ENCODE peak calls at places on chromosome 6, in six cellular contexts. B is left ventricle myocardium inferior, A is esophagus squamous epithelium, Q is ascending aorta, O is heart right ventricle, L is left lung. H is an unnamed sample.
A peak's percentile ranks its signal among the peaks of the same experiment; 100 is the strongest.

GRCh38 chr6:6931047-6932025 is 176.4 kb upstream of the RREB1 start:
- DNase-seq in L (no peak), O (no peak), A (no peak), B (no peak), Q (no peak), H (no peak)

GRCh38 chr6:20722442-20722841 is 188.2 kb downstream of the CDKAL1 start:
- DNase-seq in Q (no peak), L (no peak), B (no peak), A (no peak), O (no peak), H (no peak)

GRCh38 chr6:170089937-170090335 is 200.9 kb downstream of the DLL1 start:
- DNase-seq in Q (no peak), L (peak; percentile 27), O (no peak), B (no peak), A (no peak), H (peak; percentile 45)

GRCh38 chr6:147738516-147739187 is 230.2 kb downstream of the SAMD5 start:
- DNase-seq in L (no peak), Q (no peak), O (no peak), A (no peak), B (no peak), H (peak; percentile 11)

GRCh38 chr6:14804001-14804401 is 441.9 kb upstream of the JARID2 start:
- DNase-seq in A (no peak), Q (no peak), O (no peak), L (no peak), B (no peak), H (no peak)

GRCh38 chr6:63805808-63806572 is 170.4 kb downstream of the PHF3 start:
- DNase-seq in B (no peak), L (no peak), Q (no peak), O (no peak), A (no peak), H (peak; percentile 96)

GRCh38 chr6:149890629-149891045 is 7.3 kb downstream of the RAET1E start:
- DNase-seq in B (no peak), Q (no peak), L (no peak), O (no peak), A (no peak), H (no peak)

GRCh38 chr6:163490826-163491577 is 76.5 kb downstream of the QKI start:
- DNase-seq in B (peak; percentile 70), Q (no peak), A (no peak), L (no peak), O (peak; percentile 40), H (peak; percentile 28)

GRCh38 chr6:79536615-79536968 is 638 bp downstream of the LCA5 start:
- DNase-seq in O (no peak), A (no peak), B (peak; percentile 55), Q (no peak), L (peak; percentile 51), H (peak; percentile 49)

GRCh38 chr6:79544939-79545450 is 7.8 kb upstream of the LCA5 start:
- DNase-seq in B (peak; percentile 56), A (no peak), L (peak; percentile 67), O (peak; percentile 44), Q (peak; percentile 48), H (peak; percentile 99)

GRCh38 chr6:170137911-170138910 is 152.7 kb downstream of the DLL1 start:
- DNase-seq in A (no peak), B (no peak), L (peak; percentile 26), O (no peak), Q (no peak), H (no peak)

GRCh38 chr6:163180874-163181541 is 233.5 kb upstream of the QKI start:
- DNase-seq in A (no peak), O (peak; percentile 82), B (peak; percentile 77), Q (peak; percentile 37), L (peak; percentile 69), H (peak; percentile 65)

GRCh38 chr6:48743738-48744137 is 632.7 kb upstream of the PTCHD4 start:
- DNase-seq in B (no peak), A (no peak), O (no peak), L (no peak), Q (no peak), H (no peak)

GRCh38 chr6:130945401-130945919 is 117.6 kb downstream of the EPB41L2 start:
- DNase-seq in B (no peak), L (no peak), Q (no peak), O (no peak), A (no peak), H (no peak)

GRCh38 chr6:137859025-137859424 is 8.0 kb upstream of the TNFAIP3 start:
- DNase-seq in B (no peak), A (no peak), L (no peak), O (no peak), Q (no peak), H (no peak)

GRCh38 chr6:122476131-122476530 is 4.5 kb upstream of the SERINC1 start:
- DNase-seq in A (no peak), B (no peak), O (no peak), L (no peak), Q (no peak), H (peak; percentile 40)

GRCh38 chr6:45854343-45854742 is 161.3 kb downstream of the CLIC5 start:
- DNase-seq in L (no peak), O (no peak), B (no peak), A (no peak), Q (no peak), H (no peak)

GRCh38 chr6:42038811-42039408 is 11.4 kb upstream of the TAF8 start:
- DNase-seq in O (no peak), B (no peak), Q (no peak), L (no peak), A (no peak), H (no peak)

GRCh38 chr6:139628220-139628619 is 253.8 kb upstream of the CITED2 start:
- DNase-seq in A (no peak), L (no peak), B (no peak), O (no peak), Q (no peak), H (no peak)

GRCh38 chr6:109793793-109794192 is 102.7 kb downstream of the FIG4 start:
- DNase-seq in L (no peak), Q (no peak), A (no peak), O (no peak), B (no peak), H (peak; percentile 99)

GRCh38 chr6:87628881-87629280 is 38.9 kb downstream of the ORC3 start:
- DNase-seq in Q (no peak), B (no peak), L (no peak), O (no peak), A (no peak), H (peak; percentile 32)

GRCh38 chr6:67790569-67790968 is 844.5 kb upstream of the ADGRB3 start:
- DNase-seq in B (no peak), L (no peak), Q (no peak), O (no peak), A (no peak), H (no peak)

GRCh38 chr6:26086214-26086613 is 1.0 kb upstream of the HFE start:
- DNase-seq in A (no peak), Q (no peak), L (no peak), O (no peak), B (no peak), H (no peak)

GRCh38 chr6:131372535-131372934 is 200.5 kb upstream of the ARG1 start:
- DNase-seq in B (no peak), Q (no peak), O (no peak), A (no peak), L (no peak), H (peak; percentile 79)

GRCh38 chr6:165652766-165653165 is 10.3 kb downstream of the PDE10A start:
- DNase-seq in L (no peak), B (no peak), A (no peak), Q (no peak), O (no peak), H (no peak)
- H3K4me3 ChIP-seq in L (no peak overlapping the region), B (no peak overlapping the region), A (no peak overlapping the region), Q (no peak overlapping the region), O (no peak overlapping the region), H (no peak overlapping the region)

DNA sequence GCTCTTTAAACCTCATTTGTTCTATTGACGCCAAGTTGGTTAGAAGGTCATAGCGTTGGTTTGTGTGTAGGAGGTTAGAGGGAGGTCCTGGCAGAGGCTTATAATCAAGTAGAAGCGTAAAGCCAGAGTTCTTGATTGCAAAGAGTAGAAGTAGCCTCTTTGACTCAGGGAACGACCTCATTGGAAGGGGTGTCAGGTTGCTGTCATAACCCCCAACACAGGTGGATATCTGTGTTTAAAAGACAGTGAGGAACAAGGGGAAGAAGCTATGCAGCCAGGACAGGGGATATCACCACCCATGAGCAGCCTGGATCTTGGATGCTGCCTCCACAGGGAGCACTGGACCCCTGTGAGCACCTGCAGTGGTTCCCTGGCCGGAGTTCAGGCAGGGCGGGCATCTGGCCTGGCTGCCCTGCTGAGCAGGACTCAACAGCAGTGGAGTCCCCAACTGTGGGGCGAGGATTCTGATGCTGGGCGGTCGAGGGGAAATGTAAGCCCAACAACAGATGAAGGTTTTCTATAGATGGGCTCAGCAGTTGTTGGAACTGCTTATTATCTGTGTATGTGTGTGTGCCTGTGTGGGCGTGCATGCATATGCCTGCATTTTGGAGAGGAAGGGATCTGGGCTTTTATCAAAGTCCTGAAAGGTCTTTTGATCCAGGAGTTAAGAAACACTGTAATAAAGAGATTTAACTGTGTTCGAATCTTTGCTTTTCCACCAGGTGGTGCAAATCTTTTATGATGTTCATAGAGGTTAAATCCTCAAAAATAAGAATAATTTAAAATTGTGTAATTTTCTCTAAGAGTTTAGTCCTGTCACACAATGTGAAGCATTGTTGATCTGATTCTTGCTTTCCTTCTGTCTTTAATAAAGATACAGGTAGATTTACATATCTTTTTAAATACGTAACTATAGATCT is 27.7 kb downstream of the HIVEP1 start:
- DNase-seq in B (no peak), Q (no peak), A (no peak), O (no peak), L (no peak), H (no peak)
- TF ChIP-seq CTCF in B (no peak), Q (no peak), A (no peak), O (no peak), L (no peak), H (no peak)

DNA sequence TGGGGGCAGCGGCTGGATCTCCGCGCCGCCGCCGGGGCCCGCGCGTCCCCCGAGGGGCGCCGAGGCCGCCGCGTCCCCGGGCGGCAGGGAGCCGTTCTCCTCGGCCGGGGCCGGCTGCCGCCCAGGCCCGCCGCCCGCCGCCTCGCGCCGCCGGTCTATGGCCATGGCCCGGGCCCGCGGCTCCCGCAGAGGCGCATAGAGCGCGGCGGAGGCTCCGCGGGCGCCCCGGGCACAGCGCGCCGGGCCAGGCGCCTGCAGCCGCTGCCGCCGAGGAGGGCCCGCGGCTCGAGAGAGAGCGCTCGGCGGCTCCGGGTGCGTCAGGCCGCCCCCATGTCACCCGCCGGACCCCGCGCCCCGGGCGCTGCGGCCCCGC is 469 bp downstream of the SLC22A23 start:
- DNase-seq in A (no peak), L (no peak), O (no peak), B (no peak), Q (no peak), H (no peak)
- H3K4me3 ChIP-seq in A (peak overlapping the region; percentile 78), L (peak overlapping the region; percentile 47), O (peak overlapping the region; percentile 48), B (peak overlapping the region; percentile 80), Q (peak overlapping the region; percentile 79), H (peak overlapping the region; percentile 64)

DNA sequence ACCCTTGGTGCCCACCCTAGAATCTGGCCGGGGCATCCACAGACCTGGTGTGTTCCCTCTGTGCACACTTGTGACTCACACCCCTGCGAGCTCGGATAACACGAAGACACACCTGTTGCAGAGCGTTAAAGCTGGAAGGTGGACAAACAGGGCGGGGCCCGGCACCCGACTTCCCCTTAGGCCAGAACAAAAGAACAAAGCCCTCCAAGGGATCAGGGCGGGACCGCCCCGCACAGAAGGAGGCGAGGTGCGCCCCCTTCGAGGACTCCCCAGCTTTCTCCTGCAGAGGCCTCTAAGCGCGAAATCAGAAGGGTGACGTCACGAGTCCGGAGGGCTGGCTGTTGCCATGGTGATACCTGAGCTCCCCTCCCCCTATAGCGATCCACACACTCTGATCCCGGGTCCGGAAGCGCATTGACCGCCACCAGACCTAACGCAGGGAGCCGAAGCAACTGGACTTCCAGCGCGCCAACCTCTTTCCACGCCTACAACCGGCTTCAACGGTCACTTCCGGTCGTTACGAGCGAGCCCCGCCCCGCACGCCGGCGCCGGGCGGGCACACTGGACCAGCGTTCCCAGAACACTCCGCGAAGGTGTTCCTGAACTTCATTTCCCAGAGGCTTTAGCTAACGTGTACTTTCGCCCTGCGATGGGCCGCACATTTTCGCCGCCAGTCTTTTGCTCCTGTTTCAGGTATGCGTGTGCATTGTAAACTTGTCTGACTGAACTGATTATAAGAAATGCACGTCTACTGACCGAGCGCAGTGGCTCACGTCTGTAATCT is at the start of gene ZNF184:
- DNase-seq in A (peak; percentile 56), L (peak; percentile 97), Q (peak; percentile 75), O (peak; percentile 95), B (peak; percentile 94), H (peak; percentile 97)
- TF ChIP-seq CTCF in A (no peak), L (no peak), Q (peak; percentile 12), O (peak; percentile 30), B (no peak), H (no peak)

H was measured in fibroblast of mammary gland.